ENCODE peak calls at places on chromosomes 11 and 22, in six cellular contexts. F is nephron progenitor cell; Z is HCEC 1CT; J is cardiac muscle cell; R is NCI-H2029 treated with DMSO at 0.1 percent for 48 hours; C is CD8-positive, alpha-beta T cell. G is an unnamed sample.
A peak's percentile ranks its signal among the peaks of the same experiment; 100 is the strongest.

GRCh38 chr22:17734197-17734596 is 40.1 kb downstream of the BID start:
- DNase-seq in F (no peak), Z (no peak), J (no peak), R (no peak), C (no peak), G (no peak)

GRCh38 chr22:42937164-42937854 is 77.6 kb downstream of the PACSIN2 start:
- DNase-seq in F (no peak), Z (peak; percentile 86), J (no peak), R (no peak), C (no peak), G (no peak)

GRCh38 chr11:34458566-34458965 is 19.8 kb downstream of the CAT start:
- DNase-seq in F (no peak), Z (no peak), J (no peak), R (no peak), C (no peak), G (no peak)

GRCh38 chr11:92317222-92317621 is 92.6 kb downstream of the FAT3 start:
- DNase-seq in F (no peak), Z (no peak), J (no peak), R (no peak), C (no peak), G (no peak)

GRCh38 chr11:65362966-65363365 is 8.4 kb downstream of the TIGD3 start:
- DNase-seq in F (no peak), Z (no peak), J (no peak), R (no peak), C (no peak), G (no peak)

GRCh38 chr22:47395481-47395880 is 633.0 kb downstream of the TBC1D22A start:
- DNase-seq in F (no peak), Z (no peak), J (no peak), R (peak; percentile 50), C (no peak), G (no peak)

GRCh38 chr11:33110083-33110482 is 51.2 kb downstream of the CSTF3 start:
- DNase-seq in F (no peak), Z (no peak), J (peak; percentile 7), R (no peak), C (no peak), G (no peak)

GRCh38 chr11:134331565-134332188 is at the start of gene GLB1L2:
- DNase-seq in F (peak; percentile 87), Z (no peak), J (peak; percentile 87), R (peak; percentile 46), C (peak; percentile 74), G (peak; percentile 80)

GRCh38 chr22:35380537-35381423 is at the start of gene HMOX1:
- DNase-seq in F (peak; percentile 87), Z (peak; percentile 85), J (peak; percentile 91), R (no peak), C (peak; percentile 45), G (no peak)

GRCh38 chr11:43691332-43691731 is 10.8 kb downstream of the HSD17B12 start:
- DNase-seq in F (no peak), Z (no peak), J (no peak), R (no peak), C (no peak), G (no peak)

GRCh38 chr11:14378171-14378570 is 19.2 kb upstream of the RRAS2 start:
- DNase-seq in F (no peak), Z (no peak), J (no peak), R (no peak), C (no peak), G (no peak)

GRCh38 chr11:77175021-77175842 is 47.2 kb downstream of the MYO7A start:
- DNase-seq in F (no peak), Z (no peak), J (no peak), R (no peak), C (no peak), G (no peak)

GRCh38 chr22:48700566-48701295 is 1126.9 kb downstream of the BRD1 start:
- DNase-seq in F (no peak), Z (no peak), J (no peak), R (no peak), C (no peak), G (no peak)

GRCh38 chr22:32130464-32130863 is 28.6 kb downstream of the C22orf42 start:
- DNase-seq in F (no peak), Z (no peak), J (no peak), R (no peak), C (no peak), G (no peak)

GRCh38 chr22:37092997-37093396 is 16.5 kb downstream of the TMPRSS6 start:
- DNase-seq in F (no peak), Z (no peak), J (no peak), R (no peak), C (no peak), G (no peak)

GRCh38 chr11:68312780-68313573 is 586 bp downstream of the LRP5 start:
- DNase-seq in F (peak; percentile 50), Z (no peak), J (peak; percentile 51), R (no peak), C (no peak), G (peak; percentile 22)

GRCh38 chr11:126991596-126991995 is 9.0 kb downstream of the KIRREL3 start:
- DNase-seq in F (no peak), Z (peak; percentile 36), J (no peak), R (no peak), C (no peak), G (no peak)

GRCh38 chr11:10751581-10751940 is 515 bp downstream of the CTR9 start:
- DNase-seq in F (no peak), Z (no peak), J (peak; percentile 23), R (no peak), C (no peak), G (no peak)

GRCh38 chr22:23786752-23787599 is at the start of gene SMARCB1:
- DNase-seq in F (peak; percentile 88), Z (peak; percentile 90), J (peak; percentile 97), R (peak; percentile 57), C (peak; percentile 90), G (peak; percentile 87)

GRCh38 chr11:133082453-133082781 is 449.9 kb downstream of the OPCML start:
- DNase-seq in F (peak; percentile 62), Z (no peak), J (no peak), R (no peak), C (no peak), G (no peak)

GRCh38 chr11:113690619-113691569 is 15.2 kb downstream of the TMPRSS5 start:
- DNase-seq in F (peak; percentile 44), Z (peak; percentile 35), J (no peak), R (no peak), C (no peak), G (no peak)

GRCh38 chr22:44648821-44649566 is 53.0 kb upstream of the PRR5 start:
- DNase-seq in F (no peak), Z (peak; percentile 25), J (no peak), R (no peak), C (no peak), G (no peak)

G was measured in CD4-positive, alpha-beta memory T cell.